ENCODE peak calls at places on chromosomes 3 and 15, in seven cellular contexts. V is heart left ventricle, D is pancreas, H is Peyer's patch, Y is transverse colon, T is PC-3, K is stomach. S is an unnamed sample.

GRCh38 chr3:117788499-117788898 is 1078.9 kb downstream of the TUSC7 start:
- DNase-seq in Y (no peak), K (no peak), T (no peak), V (no peak), D (no peak), H (no peak), S (no peak)

GRCh38 chr15:27828721-27829120 is 270.4 kb downstream of the OCA2 start:
- DNase-seq in V (no peak), H (no peak), T (no peak), K (no peak), Y (no peak), D (no peak), S (no peak)

GRCh38 chr3:123751478-123751877 is 132.7 kb downstream of the MYLK start:
- DNase-seq in K (no peak), D (no peak), V (no peak), T (no peak), Y (no peak), H (no peak), S (no peak)

GRCh38 chr3:83002869-83003445 is 1241.5 kb upstream of the GBE1 start:
- DNase-seq in T (no peak), V (no peak), K (no peak), D (no peak), H (no peak), Y (no peak), S (no peak)

GRCh38 chr15:69843927-69844326 is 253.8 kb downstream of the TLE3 start:
- DNase-seq in T (no peak), D (no peak), V (peak), H (no peak), Y (no peak), K (no peak), S (no peak)

GRCh38 chr3:71955549-71956373 is 170.8 kb upstream of the PROK2 start:
- DNase-seq in D (peak), T (peak), H (peak), Y (peak), K (peak), V (peak), S (peak)

GRCh38 chr15:41561777-41562145 is 2.7 kb downstream of the TYRO3 start:
- DNase-seq in V (peak), K (no peak), T (no peak), H (no peak), D (no peak), Y (peak), S (no peak)

GRCh38 chr3:178672263-178672662 is 136.0 kb downstream of the KCNMB2 start:
- DNase-seq in K (no peak), T (no peak), D (no peak), H (no peak), Y (no peak), V (no peak), S (no peak)

GRCh38 chr3:30864836-30865235 is 29.6 kb downstream of the GADL1 start:
- DNase-seq in T (peak), Y (no peak), V (no peak), K (no peak), D (no peak), H (no peak), S (no peak)

GRCh38 chr3:121592856-121593702 is at the start of gene FBXO40:
- DNase-seq in Y (peak), H (peak), D (peak), K (no peak), T (no peak), V (peak), S (no peak)

GRCh38 chr3:134312873-134313838 is 61.1 kb downstream of the AMOTL2 start:
- DNase-seq in D (peak), H (no peak), K (peak), T (peak), V (peak), Y (peak), S (no peak)

GRCh38 chr3:67635806-67636205 is 18.6 kb downstream of the SUCLG2 start:
- DNase-seq in T (no peak), H (no peak), D (no peak), Y (no peak), V (no peak), K (no peak), S (no peak)

GRCh38 chr3:113534365-113534764 is 2.0 kb downstream of the SIDT1 start:
- DNase-seq in V (no peak), T (no peak), K (no peak), H (no peak), D (no peak), Y (no peak), S (peak)

GRCh38 chr15:49751191-49751590 is 130.3 kb downstream of the DTWD1 start:
- DNase-seq in D (no peak), T (no peak), V (no peak), H (no peak), K (no peak), Y (no peak), S (no peak)

GRCh38 chr3:142875583-142876207 is 13.2 kb downstream of the PCOLCE2 start:
- DNase-seq in D (no peak), Y (no peak), H (no peak), K (no peak), V (no peak), T (no peak), S (no peak)

GRCh38 chr15:34160735-34161134 is 49.2 kb downstream of the KATNBL1 start:
- DNase-seq in T (no peak), K (no peak), Y (no peak), D (no peak), H (no peak), V (no peak), S (no peak)
- TF ChIP-seq CTCF in T (no peak), K (no peak), Y (no peak), D (no peak), H (no peak), V (no peak), S (no peak)

DNA sequence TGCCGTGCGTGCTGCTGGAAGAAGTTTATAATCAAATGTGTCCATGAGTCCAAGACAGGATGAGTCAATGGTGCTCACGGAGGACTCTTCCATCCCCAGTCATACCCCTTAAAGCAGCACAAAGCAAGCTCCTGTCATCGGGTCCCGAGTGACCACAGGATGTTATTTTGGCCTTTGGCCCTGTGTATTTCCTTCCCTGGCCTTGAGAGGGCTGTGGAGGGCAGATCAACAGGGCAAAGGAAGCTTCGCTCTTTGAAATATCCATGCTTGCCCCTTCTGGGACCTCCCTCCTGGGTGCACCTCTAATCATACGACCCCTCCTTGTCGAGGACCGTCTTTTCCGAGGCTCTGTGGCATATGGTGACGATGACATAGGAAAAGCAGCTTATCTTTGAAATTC is 93.4 kb downstream of the SLCO3A1 start:
- DNase-seq in H (no peak), T (no peak), D (no peak), Y (no peak), K (no peak), V (no peak), S (no peak)
- TF ChIP-seq CTCF in H (no peak), T (no peak), D (no peak), Y (no peak), K (no peak), V (peak), S (no peak)

GRCh38 chr15:36917411-36918267 is 182.7 kb downstream of the MEIS2 start:
- DNase-seq in D (no peak), V (no peak), K (no peak), T (no peak), H (no peak), Y (no peak), S (no peak)
- TF ChIP-seq CTCF in D (no peak), V (no peak), K (no peak), T (no peak), H (no peak), Y (no peak), S (no peak)

GRCh38 chr3:32177702-32178198 is 60.7 kb upstream of the CMTM8 start:
- DNase-seq in Y (peak), D (peak), H (peak), V (peak), T (peak), K (peak), S (peak)
- TF ChIP-seq CTCF in Y (peak), D (peak), H (peak), V (peak), T (peak), K (peak), S (peak)

DNA sequence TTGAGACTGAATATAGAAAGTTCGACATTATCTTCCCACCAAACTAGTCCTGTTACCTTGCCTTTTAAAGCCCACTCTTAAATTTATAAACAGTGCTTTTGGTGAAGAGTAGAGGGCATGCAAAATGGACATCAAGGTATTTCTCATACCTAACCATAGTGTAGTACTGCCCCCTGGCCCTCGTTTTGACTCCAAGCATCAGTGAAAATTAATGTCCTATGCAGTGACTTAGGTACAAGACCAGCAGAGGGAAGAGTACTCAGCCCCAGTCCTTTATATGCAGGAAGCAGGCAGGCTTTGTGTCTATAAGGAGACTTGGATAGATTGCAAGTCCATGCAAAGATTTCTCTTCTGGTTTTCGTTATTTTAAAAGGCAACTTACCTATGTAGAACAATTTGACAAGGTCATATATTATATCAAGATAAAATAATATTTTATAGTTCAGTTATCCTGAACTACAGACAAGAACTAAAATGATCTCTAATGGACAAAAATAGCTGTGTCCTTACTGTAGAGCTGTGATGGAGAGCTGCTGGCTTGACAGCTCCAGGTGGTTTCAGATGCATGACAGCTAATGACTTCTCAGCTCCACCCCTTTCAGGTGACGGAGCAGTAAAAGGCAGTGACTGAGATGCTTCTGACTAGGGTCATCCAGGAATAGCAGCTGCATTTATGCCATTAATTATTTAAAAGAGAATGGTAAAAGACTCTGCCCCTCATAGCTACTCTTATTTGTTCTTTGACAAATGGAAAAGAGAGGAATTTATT is 646.1 kb downstream of the SQOR start:
- DNase-seq in D (no peak), K (peak), V (no peak), Y (no peak), H (no peak), T (peak), S (no peak)
- TF ChIP-seq CTCF in D (no peak), K (no peak), V (no peak), Y (no peak), H (no peak), T (peak), S (no peak)